ENCODE peak calls at places on chromosomes 11 and 22, in eight cellular contexts. S, X, H, C, L, D, V and A are unnamed samples.

GRCh38 chr11:92512204-92512569 is 287.6 kb downstream of the FAT3 start:
- ATAC-seq in H (no peak), L (no peak), V (no peak), C (no peak), S (no peak), X (no peak), D (no peak), A (no peak)

GRCh38 chr11:910044-910588 is 494 bp downstream of the CHID1 start:
- ATAC-seq in H (no peak), L (no peak), D (peak), X (no peak), V (no peak), C (peak), S (peak), A (peak)

GRCh38 chr11:20364412-20364792 is 888 bp downstream of the HTATIP2 start:
- ATAC-seq in D (no peak), C (no peak), S (peak), X (peak), H (no peak), V (no peak), L (no peak), A (no peak)

GRCh38 chr11:118939948-118940598 is 14.3 kb upstream of the BCL9L start:
- ATAC-seq in S (peak), V (peak), L (peak), H (no peak), D (peak), C (peak), X (peak), A (peak)

GRCh38 chr22:19271856-19272535 is 19.5 kb downstream of the CLTCL1 start:
- ATAC-seq in X (no peak), C (no peak), H (no peak), D (no peak), S (no peak), V (no peak), L (no peak), A (peak)

GRCh38 chr11:47856186-47856585 is 8.0 kb upstream of the NUP160 start:
- ATAC-seq in L (no peak), H (no peak), X (peak), C (no peak), S (peak), D (no peak), V (no peak), A (peak)

GRCh38 chr11:133955945-133956421 is 785 bp downstream of the IGSF9B start:
- ATAC-seq in V (no peak), D (no peak), S (peak), H (peak), C (no peak), X (peak), L (peak), A (no peak)

GRCh38 chr11:44528103-44528502 is 37.4 kb upstream of the CD82 start:
- ATAC-seq in X (no peak), L (no peak), S (no peak), V (no peak), C (no peak), D (no peak), H (no peak), A (no peak)

GRCh38 chr22:38734203-38735100 is 21.3 kb downstream of the SUN2 start:
- ATAC-seq in L (no peak), D (no peak), S (no peak), H (no peak), C (no peak), V (no peak), X (no peak), A (no peak)

GRCh38 chr11:77771135-77771534 is 49.4 kb downstream of the RSF1 start:
- ATAC-seq in L (no peak), C (no peak), X (no peak), H (no peak), D (peak), S (no peak), V (no peak), A (no peak)

GRCh38 chr22:32760815-32761214 is 40.7 kb upstream of the TIMP3 start:
- ATAC-seq in C (no peak), V (no peak), D (no peak), H (peak), S (peak), L (no peak), X (peak), A (no peak)

GRCh38 chr11:33722579-33723234 is 13.5 kb downstream of the CD59 start:
- ATAC-seq in V (no peak), L (peak), S (no peak), H (peak), D (peak), X (peak), C (peak), A (peak)

GRCh38 chr22:39448205-39449054 is 8.4 kb upstream of the MGAT3 start:
- ATAC-seq in V (no peak), C (no peak), D (no peak), L (no peak), H (no peak), S (no peak), X (no peak), A (no peak)

GRCh38 chr11:58577441-58578135 is 1.3 kb upstream of the ZFP91 start:
- ATAC-seq in C (peak), H (peak), L (peak), V (peak), D (peak), X (peak), S (no peak), A (peak)

GRCh38 chr11:68340784-68341556 is 28.6 kb downstream of the LRP5 start:
- ATAC-seq in D (peak), S (no peak), X (peak), H (no peak), C (no peak), V (peak), L (peak), A (peak)

GRCh38 chr11:29018631-29019030 is 910.4 kb downstream of the METTL15 start:
- ATAC-seq in C (no peak), V (no peak), D (no peak), L (no peak), S (no peak), H (no peak), X (no peak), A (no peak)

GRCh38 chr22:20060700-20061480 is 19.2 kb upstream of the DGCR8 start:
- ATAC-seq in D (no peak), S (no peak), H (no peak), V (no peak), L (no peak), C (no peak), X (no peak), A (no peak)

GRCh38 chr11:61869636-61870428 is 21.5 kb downstream of the FADS3 start:
- ATAC-seq in X (peak), L (no peak), V (no peak), S (no peak), D (no peak), C (no peak), H (no peak), A (no peak)

GRCh38 chr22:38034278-38034882 is 22.8 kb upstream of the PICK1 start:
- ATAC-seq in H (peak), V (no peak), L (no peak), S (peak), D (no peak), C (no peak), X (peak), A (no peak)

GRCh38 chr11:76666408-76666807 is 4.1 kb downstream of the LRRC32 start:
- ATAC-seq in C (no peak), H (peak), X (peak), D (no peak), V (no peak), S (peak), L (no peak), A (no peak)